ENCODE peak calls at places on chromosomes 1 and 21, in six cellular contexts. U is DND-41; M is left lung; Q is colonic mucosa; H is prostate gland; G is CD8-positive, alpha-beta T cell. R is an unnamed sample. For H3K27me3 and H3K4me1, the result is how much of the 10 kb centered on the place peaks cover.

GRCh38 chr1:56516539-56517252 is 62.7 kb downstream of the PLPP3 start:
- DNase-seq in U (no peak), M (no peak), Q (peak), H (peak), G (no peak), R (no peak)

GRCh38 chr1:205317311-205317917 is 4.1 kb downstream of the NUAK2 start:
- DNase-seq in U (no peak), M (peak), Q (peak), H (peak), G (no peak), R (no peak)

GRCh38 chr1:234212764-234213406 is 160.4 kb upstream of the COA6 start:
- DNase-seq in U (peak), M (no peak), Q (no peak), H (no peak), G (no peak), R (no peak)

GRCh38 chr1:111813440-111814304 is 58.0 kb downstream of the DDX20 start:
- DNase-seq in U (peak), M (no peak), Q (no peak), H (no peak), G (no peak), R (no peak)

GRCh38 chr1:38826262-38826661 is 33.3 kb downstream of the RRAGC start:
- DNase-seq in U (no peak), M (no peak), Q (no peak), H (no peak), G (no peak), R (no peak)

GRCh38 chr1:93625582-93626327 is 55.9 kb downstream of the BCAR3 start:
- DNase-seq in U (no peak), M (no peak), Q (no peak), H (no peak), G (no peak), R (no peak)

GRCh38 chr1:7420706-7421105 is 350.4 kb upstream of the VAMP3 start:
- DNase-seq in U (no peak), M (no peak), Q (no peak), H (no peak), G (no peak), R (no peak)

GRCh38 chr1:10685851-10686403 is 110.5 kb downstream of the CASZ1 start:
- DNase-seq in U (no peak), M (no peak), Q (no peak), H (no peak), G (no peak), R (no peak)

GRCh38 chr1:150549496-150550221 is 451 bp downstream of the ADAMTSL4 start:
- DNase-seq in U (no peak), M (peak), Q (no peak), H (no peak), G (peak), R (no peak)

GRCh38 chr1:70458120-70458519 is 47.1 kb downstream of the CTH start:
- DNase-seq in U (no peak), M (no peak), Q (no peak), H (no peak), G (no peak), R (no peak)

GRCh38 chr1:81351864-81352263 is 448.9 kb upstream of the ADGRL2 start:
- DNase-seq in U (no peak), M (no peak), Q (no peak), H (no peak), G (no peak), R (no peak)

GRCh38 chr21:32403201-32403701 is 9.3 kb upstream of the EVA1C start:
- DNase-seq in U (peak), M (no peak), Q (peak), H (peak), G (peak), R (no peak)

GRCh38 chr1:110465038-110465813 is 14.3 kb downstream of the PROK1 start:
- DNase-seq in U (no peak), M (no peak), Q (no peak), H (peak), G (no peak), R (no peak)

GRCh38 chr1:82893712-82894111 is 1093.0 kb downstream of the ADGRL2 start:
- DNase-seq in U (no peak), M (no peak), Q (no peak), H (no peak), G (no peak), R (no peak)

GRCh38 chr1:94787676-94788075 is 32.5 kb upstream of the SLC44A3 start:
- DNase-seq in U (no peak), M (no peak), Q (no peak), H (no peak), G (no peak), R (no peak)

GRCh38 chr1:184686540-184686939 is 68.1 kb downstream of the EDEM3 start:
- DNase-seq in U (no peak), M (no peak), Q (no peak), H (no peak), G (no peak), R (no peak)

GRCh38 chr1:25642710-25643109 is 26.1 kb downstream of the MAN1C1 start:
- DNase-seq in U (peak), M (no peak), Q (no peak), H (no peak), G (peak), R (no peak)

DNA sequence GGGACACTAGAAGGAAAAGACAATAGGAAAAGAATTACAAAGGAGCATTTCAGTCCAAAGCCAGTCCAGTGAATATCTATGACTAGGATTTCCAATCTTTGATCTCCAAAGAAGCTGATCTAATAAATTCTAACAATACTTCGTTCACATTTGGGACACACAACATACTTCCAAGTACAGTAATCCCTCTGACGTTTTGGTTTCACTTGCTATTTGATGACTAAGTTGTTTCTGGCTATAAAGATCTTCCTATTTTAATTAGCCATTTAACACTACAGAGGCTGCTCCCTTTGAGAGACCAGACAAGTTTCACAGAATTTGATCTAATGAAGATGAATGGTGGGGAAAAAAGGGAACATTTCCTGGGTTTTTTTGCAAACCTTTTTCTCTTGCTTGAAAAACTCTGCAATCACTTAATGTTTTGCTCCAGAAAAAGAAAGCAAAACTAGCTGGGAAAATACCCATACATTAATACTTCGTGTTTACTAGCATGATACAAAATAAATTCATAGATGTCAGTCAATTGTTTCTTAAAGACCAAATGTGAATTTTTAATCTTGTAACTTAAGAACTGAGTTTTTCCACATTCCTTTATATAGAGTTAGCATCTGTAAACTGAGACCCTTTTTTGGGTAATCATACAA is 27.9 kb upstream of the GLIS1 start:
- DNase-seq in U (no peak), M (no peak), Q (no peak), H (no peak), G (no peak), R (no peak)
- H3K4me3 ChIP-seq in U (no peak), M (no peak), Q (no peak), H (no peak), G (no peak), R (peak)

DNA sequence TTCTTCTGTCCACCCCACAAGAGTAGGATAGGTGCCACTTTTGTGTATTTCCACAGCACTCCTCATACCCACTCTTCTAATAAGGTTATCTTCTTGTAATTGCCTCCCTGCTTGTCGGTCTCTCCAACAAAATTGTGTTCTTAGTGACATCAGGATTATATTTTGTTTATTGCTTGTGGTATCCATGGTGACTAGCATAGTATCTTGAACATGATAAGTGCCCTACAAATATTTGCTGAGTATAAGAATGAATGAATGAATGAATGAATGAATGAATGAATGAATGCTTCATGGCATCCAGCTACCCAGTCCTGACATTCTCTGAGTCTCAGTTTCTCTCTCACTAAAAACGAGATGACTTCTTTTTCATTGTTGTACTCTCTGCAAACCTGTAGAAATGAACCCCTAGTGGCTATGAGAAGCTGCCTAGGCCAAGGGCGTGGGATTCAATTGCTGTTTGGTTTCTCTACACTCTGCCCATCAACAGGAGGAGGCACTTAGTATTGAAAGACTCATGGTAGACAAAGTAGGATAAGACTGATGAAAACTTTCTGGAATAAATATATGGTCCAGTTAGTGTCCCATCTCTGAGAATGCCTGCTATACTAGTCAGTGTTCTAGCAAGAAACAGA is 121.0 kb downstream of the TMEM53 start:
- DNase-seq in U (no peak), M (no peak), Q (no peak), H (no peak), G (no peak), R (no peak)
- H3K27me3 ChIP-seq in U (under half), M (under half), Q (under half), H (under half), G (under half), R (under half)

DNA sequence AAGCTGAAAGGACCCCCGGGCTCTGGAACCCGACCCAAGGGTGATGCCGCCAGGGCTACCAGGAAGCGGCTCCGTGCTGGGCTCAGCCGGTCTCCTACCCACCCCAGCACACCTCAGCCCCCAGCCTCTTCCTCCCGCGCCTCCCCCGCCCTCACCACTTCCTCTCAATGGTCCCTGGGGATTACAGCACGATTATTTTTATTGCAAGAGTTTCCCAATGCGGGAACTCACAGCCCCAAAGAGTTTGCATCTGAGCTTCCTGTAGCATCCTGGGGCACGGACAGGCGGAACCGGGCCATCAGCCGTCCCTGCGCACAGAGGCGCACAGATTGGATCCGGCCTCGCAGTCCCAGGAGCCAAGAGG is 8.7 kb upstream of the SLX9 start:
- DNase-seq in U (peak), M (peak), Q (no peak), H (no peak), G (no peak), R (no peak)
- H3K4me1 ChIP-seq in U (half or more), M (under half), Q (under half), H (under half), G (half or more), R (under half)

DNA sequence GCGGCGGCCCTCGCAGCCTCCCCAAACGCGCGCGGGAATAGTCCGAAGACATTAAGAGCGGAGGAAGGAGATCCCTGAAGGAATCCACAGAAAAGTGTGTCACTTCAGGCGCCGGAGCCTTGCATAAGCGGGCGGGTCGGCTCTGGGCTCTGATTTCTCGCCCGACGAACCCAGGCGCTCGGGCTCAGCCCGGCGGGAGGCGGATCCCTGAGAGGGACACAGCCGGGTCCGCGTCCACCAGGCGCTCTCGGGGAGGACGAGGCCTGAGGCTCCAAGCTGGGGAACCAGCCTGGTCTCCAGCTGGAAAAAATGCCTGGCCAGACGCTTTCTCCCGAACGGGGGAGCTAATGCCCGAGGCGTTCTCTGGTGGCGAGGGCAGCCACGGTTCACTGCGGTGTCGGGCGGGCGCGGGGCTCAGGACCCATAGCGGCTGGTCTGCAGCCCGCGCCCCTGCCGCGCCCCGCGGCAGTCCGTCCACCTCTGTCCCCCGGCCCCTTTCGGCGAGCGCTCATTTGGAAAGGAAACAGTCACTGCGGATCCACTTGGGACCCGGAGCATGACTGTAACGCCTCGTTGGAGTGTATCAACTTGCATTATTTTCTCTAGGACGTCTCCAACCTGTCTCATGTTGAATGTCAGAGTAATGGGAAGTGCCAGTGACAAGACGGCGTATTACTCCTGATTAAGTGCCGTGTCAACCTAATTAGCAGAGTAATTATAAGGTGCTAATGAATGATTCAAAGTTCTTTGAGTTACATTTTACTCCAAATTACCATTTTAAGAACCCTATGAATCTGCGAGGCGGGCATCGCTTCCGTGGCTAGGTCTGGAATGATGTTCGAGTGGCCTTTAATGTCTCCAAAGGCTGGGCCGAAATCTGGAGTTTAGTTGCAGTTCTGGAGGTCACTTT is 1.6 kb upstream of the BARHL2 start:
- DNase-seq in U (no peak), M (peak), Q (no peak), H (no peak), G (no peak), R (no peak)
- H3K4me3 ChIP-seq in U (no peak), M (no peak), Q (peak), H (no peak), G (peak), R (no peak)

GRCh38 chr1:3235496-3235895 is 166.5 kb downstream of the PRDM16 start:
- DNase-seq in U (no peak), M (peak), Q (no peak), H (no peak), G (no peak), R (no peak)
- H3K27me3 ChIP-seq in U (under half), M (under half), Q (under half), H (under half), G (under half), R (half or more)

GRCh38 chr1:41362357-41362721 is 1.1 kb downstream of the FOXO6 start:
- DNase-seq in U (no peak), M (peak), Q (no peak), H (no peak), G (no peak), R (no peak)

GRCh38 chr1:41361495-41362356 is 492 bp downstream of the FOXO6 start:
- DNase-seq in U (no peak), M (peak), Q (peak), H (no peak), G (peak), R (no peak)

GRCh38 chr1:41364444-41365319 is 3.4 kb downstream of the FOXO6 start:
- DNase-seq in U (no peak), M (no peak), Q (no peak), H (no peak), G (no peak), R (no peak)

GRCh38 chr1:41363632-41364320 is 2.5 kb downstream of the FOXO6 start:
- DNase-seq in U (no peak), M (no peak), Q (no peak), H (no peak), G (no peak), R (no peak)

GRCh38 chr1:41362749-41363631 is 1.8 kb downstream of the FOXO6 start:
- DNase-seq in U (no peak), M (no peak), Q (no peak), H (no peak), G (no peak), R (no peak)
- H3K4me1 ChIP-seq in U (half or more), M (under half), Q (under half), H (under half), G (under half), R (half or more)

GRCh38 chr1:198330982-198331620 is 174.3 kb downstream of the NEK7 start:
- DNase-seq in U (no peak), M (no peak), Q (no peak), H (no peak), G (no peak), R (no peak)
- H3K4me3 ChIP-seq in U (no peak), M (no peak), Q (no peak), H (no peak), G (no peak), R (no peak)

GRCh38 chr1:217133092-217133491 is 409.9 kb upstream of the ESRRG start:
- DNase-seq in U (no peak), M (peak), Q (no peak), H (no peak), G (no peak), R (no peak)
- H3K27me3 ChIP-seq in U (under half), M (under half), Q (under half), H (under half), G (under half), R (under half)